ENCODE peak calls at places on chromosomes 6 and 20, in eight cellular contexts. I, V, H, D, O, J, N and M are unnamed samples.

GRCh38 chr6:167532410-167533294 is 207.8 kb downstream of the TTLL2 start:
- DNase-seq in I (no peak), V (no peak), H (no peak), D (no peak), O (no peak), J (no peak), N (no peak), M (no peak)

GRCh38 chr6:168330403-168330802 is 10.8 kb upstream of the DACT2 start:
- DNase-seq in I (no peak), V (no peak), H (no peak), D (no peak), O (no peak), J (no peak), N (no peak), M (no peak)

GRCh38 chr6:158853072-158853871 is 34.1 kb upstream of the EZR start:
- DNase-seq in I (peak; percentile 83), V (peak; percentile 97), H (peak; percentile 43), D (no peak), O (peak; percentile 86), J (no peak), N (peak; percentile 95), M (peak; percentile 94)

GRCh38 chr6:40386200-40386599 is 201.0 kb downstream of the LRFN2 start:
- DNase-seq in I (no peak), V (no peak), H (no peak), D (no peak), O (no peak), J (peak; percentile 0), N (no peak), M (no peak)

GRCh38 chr6:100343678-100344077 is 121.0 kb downstream of the SIM1 start:
- DNase-seq in I (no peak), V (no peak), H (no peak), D (no peak), O (no peak), J (no peak), N (no peak), M (no peak)

GRCh38 chr6:100475554-100476325 is 11.0 kb upstream of the SIM1 start:
- DNase-seq in I (no peak), V (no peak), H (no peak), D (no peak), O (no peak), J (no peak), N (no peak), M (no peak)

GRCh38 chr6:108168501-108168979 is 2.7 kb downstream of the NR2E1 start:
- DNase-seq in I (no peak), V (no peak), H (no peak), D (no peak), O (no peak), J (peak; percentile 74), N (peak; percentile 28), M (peak; percentile 29)

GRCh38 chr6:148768646-148769270 is 21.9 kb downstream of the UST start:
- DNase-seq in I (no peak), V (no peak), H (no peak), D (no peak), O (no peak), J (no peak), N (no peak), M (no peak)

GRCh38 chr6:10424005-10424404 is 9.1 kb upstream of the TFAP2A start:
- DNase-seq in I (no peak), V (no peak), H (no peak), D (no peak), O (no peak), J (peak; percentile 30), N (no peak), M (no peak)

GRCh38 chr6:4369616-4370015 is 234.2 kb upstream of the ECI2 start:
- DNase-seq in I (no peak), V (no peak), H (no peak), D (no peak), O (no peak), J (no peak), N (no peak), M (no peak)

GRCh38 chr6:130937942-130938604 is 110.9 kb downstream of the SMLR1 start:
- DNase-seq in I (no peak), V (no peak), H (no peak), D (no peak), O (no peak), J (no peak), N (no peak), M (no peak)

GRCh38 chr6:20211941-20212391 is 303 bp downstream of the MBOAT1 start:
- DNase-seq in I (peak; percentile 28), V (no peak), H (no peak), D (no peak), O (peak; percentile 75), J (no peak), N (peak; percentile 58), M (peak; percentile 61)

GRCh38 chr20:49608752-49609670 is 41.1 kb upstream of the PTGIS start:
- DNase-seq in I (peak; percentile 79), V (peak; percentile 49), H (peak; percentile 72), D (no peak), O (peak; percentile 76), J (peak; percentile 80), N (peak; percentile 83), M (peak; percentile 74)

GRCh38 chr6:37758647-37759046 is 60.9 kb upstream of the ZFAND3 start:
- DNase-seq in I (no peak), V (no peak), H (no peak), D (no peak), O (no peak), J (no peak), N (no peak), M (no peak)

GRCh38 chr6:127406122-127406521 is 53.1 kb downstream of the KIAA0408 start:
- DNase-seq in I (no peak), V (no peak), H (no peak), D (no peak), O (no peak), J (no peak), N (no peak), M (no peak)

GRCh38 chr6:167730441-167730840 is 96.3 kb upstream of the AFDN start:
- DNase-seq in I (no peak), V (no peak), H (no peak), D (no peak), O (no peak), J (no peak), N (no peak), M (no peak)

DNA sequence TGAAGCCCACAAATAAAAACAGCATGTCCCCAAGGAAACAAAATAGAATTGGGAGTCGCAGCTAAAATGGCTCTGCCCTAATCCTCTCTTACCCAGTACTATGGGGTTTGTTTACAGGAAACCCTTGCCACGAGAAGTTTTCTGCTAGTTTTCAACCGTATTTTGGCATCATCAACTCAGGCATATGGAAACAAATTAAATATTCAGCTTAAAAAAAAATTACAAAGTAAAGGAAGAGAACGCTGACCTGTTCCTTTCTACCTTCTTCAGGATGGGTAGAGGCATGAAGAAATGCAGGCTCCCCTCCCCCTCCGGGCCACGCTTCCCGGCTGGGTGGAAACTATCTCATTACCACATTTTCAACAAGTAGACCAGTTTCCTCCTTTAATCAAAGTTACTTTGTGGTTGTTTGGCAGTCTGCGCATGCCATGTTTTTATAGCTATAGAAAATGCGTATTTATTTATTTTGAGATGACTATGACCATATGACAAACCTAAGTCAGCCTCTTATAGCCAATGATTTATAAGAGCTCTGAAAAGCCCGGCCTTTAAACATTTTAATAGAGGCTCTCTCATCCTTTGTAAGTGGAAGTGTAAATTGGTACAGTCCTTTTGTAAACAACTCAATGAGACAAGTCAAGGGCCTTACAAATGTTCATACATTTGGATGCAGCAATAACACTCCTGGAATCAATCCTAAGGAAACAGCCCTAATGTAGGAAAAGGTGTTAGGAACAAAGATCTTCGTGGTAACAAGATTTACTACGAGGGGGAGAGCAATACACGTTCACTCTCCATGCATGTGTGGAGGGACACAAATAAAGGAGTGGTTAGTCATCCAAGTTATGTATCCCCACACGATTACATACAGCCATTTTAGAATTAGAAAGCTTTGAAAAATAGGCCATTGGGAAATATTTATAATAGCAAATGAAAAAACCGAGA is 16.1 kb upstream of the ZNF217 start:
- DNase-seq in I (peak; percentile 57), V (no peak), H (peak; percentile 63), D (no peak), O (peak; percentile 66), J (no peak), N (peak; percentile 51), M (peak; percentile 66)
- H3K4me3 ChIP-seq in I (peak overlapping the region; percentile 27), V (peak overlapping the region; percentile 23), H (no peak overlapping the region), D (peak overlapping the region; percentile 15), O (peak overlapping the region; percentile 17), J (no peak overlapping the region), N (no peak overlapping the region), M (no peak overlapping the region)

GRCh38 chr6:118965843-118966242 is 30.9 kb upstream of the MCM9 start:
- DNase-seq in I (no peak), V (no peak), H (no peak), D (no peak), O (no peak), J (no peak), N (no peak), M (no peak)

GRCh38 chr6:118963003-118963402 is 28.0 kb upstream of the MCM9 start:
- DNase-seq in I (no peak), V (no peak), H (no peak), D (no peak), O (no peak), J (no peak), N (no peak), M (no peak)

GRCh38 chr6:118965354-118965753 is 30.4 kb upstream of the MCM9 start:
- DNase-seq in I (no peak), V (no peak), H (no peak), D (no peak), O (no peak), J (no peak), N (no peak), M (no peak)

DNA sequence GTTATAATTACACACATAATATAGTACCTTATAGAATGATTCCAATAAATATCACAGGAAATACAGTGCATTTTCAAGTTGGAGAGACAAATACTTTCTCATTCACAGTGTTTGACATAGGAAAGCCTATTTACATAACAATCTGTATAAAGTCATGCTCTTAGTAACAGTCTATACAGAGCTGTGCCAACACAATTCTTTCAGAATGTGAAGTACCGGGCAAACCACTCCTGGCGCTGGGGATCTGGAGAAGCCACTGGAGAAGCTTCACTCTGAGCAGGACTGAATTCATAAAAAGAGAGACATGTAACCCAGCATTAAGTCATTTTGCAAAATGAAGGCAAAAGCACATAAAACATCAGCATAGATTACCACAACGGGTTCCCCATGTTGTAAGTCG is 24.9 kb upstream of the MCM9 start:
- DNase-seq in I (no peak), V (no peak), H (no peak), D (no peak), O (no peak), J (no peak), N (peak; percentile 32), M (no peak)
- TF ChIP-seq EP300 in I (no peak), V (no peak), H (no peak), D (no peak), O (no peak), J (no peak), N (no peak), M (no peak)

GRCh38 chr20:37755665-37756064 is 61.8 kb downstream of the CTNNBL1 start:
- DNase-seq in I (no peak), V (no peak), H (no peak), D (no peak), O (no peak), J (peak; percentile 30), N (no peak), M (no peak)
- TF ChIP-seq CTCF in I (no peak), V (no peak), H (no peak), D (no peak), O (no peak), J (no peak), N (no peak), M (no peak)

DNA sequence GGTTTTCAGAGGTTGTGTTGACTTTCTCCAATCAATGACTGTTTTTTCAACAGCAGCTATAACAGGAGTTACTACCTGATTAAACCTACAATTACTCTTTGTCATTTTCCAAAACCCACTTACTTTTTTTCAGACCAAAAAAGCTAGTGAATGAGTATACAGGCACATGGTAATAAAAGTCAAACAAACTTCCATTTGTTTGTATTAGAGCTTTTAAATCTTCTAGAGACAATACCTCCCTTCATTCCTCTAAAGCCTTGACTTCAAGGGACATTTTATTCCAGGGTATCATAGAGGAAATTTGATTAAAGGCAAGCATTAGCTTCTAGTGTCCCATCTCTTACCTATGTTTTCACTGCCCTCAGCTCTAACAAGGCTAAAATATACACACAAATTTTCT is 52.7 kb downstream of the IL22RA2 start:
- DNase-seq in I (no peak), V (no peak), H (no peak), D (no peak), O (no peak), J (no peak), N (no peak), M (no peak)
- H3K4me3 ChIP-seq in I (no peak overlapping the region), V (no peak overlapping the region), H (no peak overlapping the region), D (no peak overlapping the region), O (no peak overlapping the region), J (no peak overlapping the region), N (no peak overlapping the region), M (no peak overlapping the region)